ENCODE peak calls at places on chromosome 15, in ten cellular contexts. D is left ventricle myocardium superior; S is CD4-positive, CD25-positive, alpha-beta regulatory T cell; T is HCT116; W is IMR-90; Q is caudate nucleus; P is nucleus accumbens; G is stimulated activated CD4-positive, alpha-beta T cell treated with anti-CD3 and anti-CD28 coated beads, Interleukin-1b, Interleukin-23, amount 100 ng/mL, for 24 hours; J is H7; F is T-helper 17 cell. Y is an unnamed sample.

GRCh38 chr15:85642693-85643058 is 152.0 kb downstream of the KLHL25 start:
- DNase-seq in D (peak; percentile 75), S (no peak), T (no peak), W (peak; percentile 55), Q (no peak), P (no peak), G (no peak), J (no peak), F (no peak), Y (no peak)

GRCh38 chr15:91908401-91908800 is 54.9 kb downstream of the SLCO3A1 start:
- DNase-seq in D (no peak), S (no peak), T (no peak), W (peak; percentile 63), Q (no peak), P (no peak), G (no peak), J (no peak), F (no peak), Y (no peak)

GRCh38 chr15:67422296-67422695 is 98.6 kb upstream of the C15orf61 start:
- DNase-seq in D (no peak), S (no peak), T (no peak), W (no peak), Q (no peak), P (no peak), G (no peak), J (no peak), F (no peak), Y (no peak)

GRCh38 chr15:69225355-69226027 is 65.1 kb downstream of the GLCE start:
- DNase-seq in D (no peak), S (peak; percentile 4), T (peak; percentile 26), W (peak; percentile 67), Q (no peak), P (no peak), G (no peak), J (peak; percentile 17), F (no peak), Y (no peak)

GRCh38 chr15:82935382-82935781 is 17.1 kb downstream of the HOMER2 start:
- DNase-seq in D (no peak), S (no peak), T (no peak), W (no peak), Q (no peak), P (no peak), G (no peak), J (no peak), F (no peak), Y (no peak)

GRCh38 chr15:31440754-31441298 is 114.2 kb downstream of the KLF13 start:
- DNase-seq in D (peak; percentile 81), S (no peak), T (no peak), W (peak; percentile 27), Q (no peak), P (no peak), G (peak; percentile 14), J (peak; percentile 73), F (no peak), Y (no peak)

GRCh38 chr15:62105266-62105665 is 38.5 kb downstream of the C2CD4A start:
- DNase-seq in D (no peak), S (no peak), T (no peak), W (no peak), Q (no peak), P (no peak), G (no peak), J (no peak), F (no peak), Y (no peak)

GRCh38 chr15:58010983-58011382 is 54.5 kb downstream of the ALDH1A2 start:
- DNase-seq in D (no peak), S (no peak), T (no peak), W (no peak), Q (no peak), P (no peak), G (no peak), J (no peak), F (no peak), Y (no peak)

GRCh38 chr15:39585871-39586301 is 5.0 kb downstream of the THBS1 start:
- DNase-seq in D (no peak), S (no peak), T (no peak), W (no peak), Q (no peak), P (no peak), G (no peak), J (no peak), F (no peak), Y (no peak)

GRCh38 chr15:27850961-27851636 is 248.0 kb downstream of the OCA2 start:
- DNase-seq in D (no peak), S (no peak), T (no peak), W (no peak), Q (no peak), P (no peak), G (no peak), J (no peak), F (no peak), Y (no peak)

GRCh38 chr15:31346367-31347066 is 19.9 kb downstream of the KLF13 start:
- DNase-seq in D (no peak), S (no peak), T (no peak), W (no peak), Q (no peak), P (no peak), G (no peak), J (no peak), F (no peak), Y (no peak)

GRCh38 chr15:74227968-74228722 is 8.0 kb upstream of the CCDC33 start:
- DNase-seq in D (peak; percentile 48), S (no peak), T (no peak), W (no peak), Q (no peak), P (no peak), G (no peak), J (peak; percentile 60), F (no peak), Y (no peak)

GRCh38 chr15:58731756-58732535 is 17.6 kb downstream of the ADAM10 start:
- DNase-seq in D (no peak), S (no peak), T (peak; percentile 72), W (peak; percentile 77), Q (no peak), P (no peak), G (no peak), J (no peak), F (no peak), Y (no peak)

GRCh38 chr15:78811124-78811824 is at the start of gene ADAMTS7:
- DNase-seq in D (peak; percentile 91), S (no peak), T (peak; percentile 46), W (peak; percentile 71), Q (no peak), P (peak; percentile 55), G (peak; percentile 26), J (peak; percentile 100), F (peak; percentile 54), Y (peak; percentile 79)

GRCh38 chr15:80152896-80153876 is at the start of gene FAH:
- DNase-seq in D (no peak), S (peak; percentile 44), T (no peak), W (peak; percentile 53), Q (no peak), P (no peak), G (no peak), J (no peak), F (no peak), Y (no peak)

GRCh38 chr15:67701669-67702068 is 123.6 kb upstream of the SKOR1 start:
- DNase-seq in D (no peak), S (no peak), T (no peak), W (peak; percentile 64), Q (no peak), P (no peak), G (no peak), J (no peak), F (no peak), Y (no peak)

GRCh38 chr15:50068016-50068415 is 51.0 kb downstream of the ATP8B4 start:
- DNase-seq in D (no peak), S (no peak), T (no peak), W (no peak), Q (no peak), P (no peak), G (no peak), J (no peak), F (no peak), Y (no peak)